ENCODE peak calls at places on chromosomes 1 and 21, in four cellular contexts. V, K, F and I are unnamed samples.

GRCh38 chr21:37631319-37632117 is 264.9 kb downstream of the DYRK1A start:
- DNase-seq in V (no peak), K (peak), F (no peak), I (no peak)

GRCh38 chr21:29117372-29117955 is 13.0 kb upstream of the MAP3K7CL start:
- DNase-seq in V (no peak), K (peak), F (no peak), I (no peak)

GRCh38 chr1:100037665-100038400 is 68.0 kb downstream of the SLC35A3 start:
- DNase-seq in V (peak), K (peak), F (peak), I (peak)

GRCh38 chr1:14855824-14856223 is 257.3 kb downstream of the KAZN start:
- DNase-seq in V (no peak), K (no peak), F (no peak), I (no peak)

GRCh38 chr1:66343569-66344325 is 190.2 kb upstream of the SGIP1 start:
- DNase-seq in V (no peak), K (no peak), F (no peak), I (no peak)

GRCh38 chr1:98792123-98792522 is 130.6 kb downstream of the SNX7 start:
- DNase-seq in V (no peak), K (no peak), F (no peak), I (peak)

GRCh38 chr1:53148123-53148522 is 5.7 kb upstream of the SLC1A7 start:
- DNase-seq in V (no peak), K (no peak), F (no peak), I (no peak)

GRCh38 chr1:54610048-54610447 is 13.3 kb downstream of the FAM151A start:
- DNase-seq in V (no peak), K (no peak), F (no peak), I (no peak)

GRCh38 chr1:46181343-46182260 is 5.3 kb upstream of the P3R3URF start:
- DNase-seq in V (no peak), K (no peak), F (no peak), I (no peak)

GRCh38 chr1:10824821-10825540 is 28.5 kb upstream of the CASZ1 start:
- DNase-seq in V (no peak), K (no peak), F (no peak), I (no peak)

GRCh38 chr1:147785794-147786506 is 25.5 kb upstream of the GJA5 start:
- DNase-seq in V (no peak), K (no peak), F (no peak), I (no peak)

GRCh38 chr21:39854572-39854971 is 12.7 kb upstream of the PCP4 start:
- DNase-seq in V (no peak), K (no peak), F (no peak), I (no peak)

GRCh38 chr1:38334930-38335592 is 288.5 kb upstream of the POU3F1 start:
- DNase-seq in V (peak), K (no peak), F (no peak), I (no peak)

GRCh38 chr1:174883361-174883760 is 116.4 kb upstream of the CACYBP start:
- DNase-seq in V (peak), K (no peak), F (peak), I (no peak)

GRCh38 chr1:171566467-171566866 is 55.6 kb upstream of the MYOCOS start:
- DNase-seq in V (no peak), K (no peak), F (no peak), I (no peak)

GRCh38 chr1:192386051-192386650 is 69.4 kb downstream of the RGS21 start:
- DNase-seq in V (no peak), K (no peak), F (no peak), I (no peak)

GRCh38 chr1:3112526-3112925 is 43.5 kb downstream of the PRDM16 start:
- DNase-seq in V (no peak), K (no peak), F (no peak), I (no peak)

GRCh38 chr1:159829822-159830455 is 3.3 kb downstream of the SLAMF8 start:
- DNase-seq in V (no peak), K (no peak), F (no peak), I (no peak)

GRCh38 chr1:31926252-31926651 is 11.9 kb downstream of the PTP4A2 start:
- DNase-seq in V (no peak), K (no peak), F (no peak), I (no peak)

GRCh38 chr1:112674986-112675727 is 698 bp downstream of the MOV10 start:
- DNase-seq in V (peak), K (no peak), F (peak), I (peak)

DNA sequence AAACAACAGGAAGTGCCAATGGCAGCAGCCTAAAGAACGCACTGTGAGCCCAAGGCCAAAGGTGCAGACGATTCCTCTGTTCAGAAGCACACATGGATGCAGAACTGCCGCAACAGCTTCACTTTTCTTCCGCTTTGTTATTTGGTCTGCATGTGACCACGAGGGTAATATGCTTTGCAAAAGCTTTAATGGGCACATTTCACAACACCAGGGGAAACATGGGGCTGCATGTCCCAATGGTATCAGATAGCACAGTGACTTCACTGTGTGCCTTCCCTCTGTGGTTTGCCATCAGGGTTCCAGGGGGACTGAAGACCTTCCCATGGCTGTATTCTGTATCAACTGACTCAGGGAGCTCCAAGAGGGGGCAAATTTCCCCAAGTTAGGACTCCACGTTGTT is 28.3 kb downstream of the THAP3 start:
- DNase-seq in V (no peak), K (no peak), F (no peak), I (no peak)
- TF ChIP-seq ZBTB33 in V (no peak), K (no peak), F (no peak), I (no peak)

GRCh38 chr1:198467907-198468306 is 72.6 kb downstream of the ATP6V1G3 start:
- DNase-seq in V (no peak), K (no peak), F (no peak), I (no peak)

GRCh38 chr1:198462365-198463025 is 78.0 kb downstream of the ATP6V1G3 start:
- DNase-seq in V (no peak), K (no peak), F (no peak), I (no peak)

GRCh38 chr1:198467342-198467741 is 73.1 kb downstream of the ATP6V1G3 start:
- DNase-seq in V (no peak), K (no peak), F (no peak), I (no peak)

GRCh38 chr1:198463709-198464108 is 76.8 kb downstream of the ATP6V1G3 start:
- DNase-seq in V (no peak), K (no peak), F (no peak), I (no peak)

GRCh38 chr1:198465201-198466144 is 75.0 kb downstream of the ATP6V1G3 start:
- DNase-seq in V (peak), K (no peak), F (peak), I (peak)
- TF ChIP-seq NFIC in V (no peak), K (no peak), F (no peak), I (no peak)

DNA sequence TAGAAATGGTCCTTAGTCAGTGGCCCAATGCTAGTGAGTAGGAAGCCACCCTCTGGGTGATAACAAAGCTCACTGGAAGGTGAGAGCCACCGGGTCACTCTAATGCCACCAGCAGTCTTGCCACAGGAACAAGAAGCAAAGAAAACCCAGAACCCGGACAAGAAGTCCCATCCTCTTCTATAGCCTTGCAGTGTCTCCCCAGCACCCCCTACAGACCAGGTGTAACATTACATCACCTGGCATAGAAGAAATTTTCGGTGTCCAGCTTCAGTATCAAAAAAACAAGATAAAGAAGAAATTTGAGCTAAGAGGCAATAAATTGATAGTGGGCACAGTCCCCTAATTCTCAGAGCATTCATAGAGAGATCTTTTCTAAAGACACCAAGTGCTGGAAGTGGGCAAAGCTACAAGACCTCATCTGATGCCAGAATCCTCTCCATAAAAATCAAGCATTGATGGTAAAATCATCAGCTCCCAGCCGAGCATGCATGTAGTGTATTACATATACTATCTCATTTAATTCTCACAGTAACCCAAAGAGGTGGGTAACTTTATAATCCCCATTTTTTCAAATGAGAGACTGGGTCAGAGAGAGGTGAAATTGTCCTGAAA is 491.0 kb downstream of the MATN1 start:
- DNase-seq in V (peak), K (no peak), F (peak), I (no peak)
- TF ChIP-seq ZBTB33 in V (no peak), K (no peak), F (no peak), I (no peak)

DNA sequence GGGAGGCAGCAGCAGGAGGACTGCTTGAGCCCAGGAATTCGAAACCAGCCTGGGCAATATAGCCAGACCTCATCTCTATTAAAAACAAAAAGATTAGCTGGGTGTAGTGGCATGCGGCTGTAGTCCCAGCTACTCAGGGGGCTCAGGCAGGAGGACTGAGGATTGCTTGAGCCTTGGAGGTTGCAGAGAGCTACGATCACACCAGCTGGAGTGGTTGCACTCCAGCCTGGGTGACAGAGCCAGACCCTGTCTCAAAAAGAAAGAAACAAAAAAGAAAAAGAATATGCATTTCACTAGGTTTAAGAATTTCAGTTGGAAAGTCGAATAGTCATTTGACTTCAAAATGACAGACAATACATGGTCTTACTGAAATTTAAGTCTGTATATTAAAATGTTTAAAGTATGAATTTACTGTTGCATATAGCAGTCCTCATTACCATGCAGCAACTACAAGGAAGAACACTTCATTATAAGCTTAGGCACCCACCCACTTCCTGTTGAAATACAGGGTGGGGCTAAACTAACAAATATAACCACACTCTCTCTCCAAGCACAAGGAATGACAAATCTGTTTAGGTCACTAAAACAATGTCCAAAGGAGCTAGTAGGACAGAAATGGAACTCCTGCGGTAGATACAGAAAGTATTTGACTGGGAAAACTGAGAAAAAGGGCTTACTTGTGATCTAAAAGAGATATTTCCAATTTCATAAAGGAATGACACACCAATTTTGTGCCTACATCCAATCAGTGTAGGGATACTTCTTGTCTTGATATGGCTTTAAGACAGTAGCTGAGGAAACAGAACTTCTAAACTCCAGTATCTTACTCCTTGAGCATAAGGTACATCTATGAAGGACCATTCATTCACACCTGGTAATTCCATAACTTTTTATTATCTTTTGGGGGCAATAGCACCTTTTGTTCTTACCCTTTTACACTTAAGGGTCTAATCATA is 44.1 kb downstream of the GPR3 start:
- DNase-seq in V (peak), K (no peak), F (peak), I (no peak)
- TF ChIP-seq NFIC in V (no peak), K (no peak), F (no peak), I (no peak)

GRCh38 chr1:36665478-36666080 is 182.9 kb upstream of the CSF3R start:
- DNase-seq in V (no peak), K (no peak), F (no peak), I (no peak)
- TF ChIP-seq ZBTB33 in V (no peak), K (no peak), F (no peak), I (no peak)

DNA sequence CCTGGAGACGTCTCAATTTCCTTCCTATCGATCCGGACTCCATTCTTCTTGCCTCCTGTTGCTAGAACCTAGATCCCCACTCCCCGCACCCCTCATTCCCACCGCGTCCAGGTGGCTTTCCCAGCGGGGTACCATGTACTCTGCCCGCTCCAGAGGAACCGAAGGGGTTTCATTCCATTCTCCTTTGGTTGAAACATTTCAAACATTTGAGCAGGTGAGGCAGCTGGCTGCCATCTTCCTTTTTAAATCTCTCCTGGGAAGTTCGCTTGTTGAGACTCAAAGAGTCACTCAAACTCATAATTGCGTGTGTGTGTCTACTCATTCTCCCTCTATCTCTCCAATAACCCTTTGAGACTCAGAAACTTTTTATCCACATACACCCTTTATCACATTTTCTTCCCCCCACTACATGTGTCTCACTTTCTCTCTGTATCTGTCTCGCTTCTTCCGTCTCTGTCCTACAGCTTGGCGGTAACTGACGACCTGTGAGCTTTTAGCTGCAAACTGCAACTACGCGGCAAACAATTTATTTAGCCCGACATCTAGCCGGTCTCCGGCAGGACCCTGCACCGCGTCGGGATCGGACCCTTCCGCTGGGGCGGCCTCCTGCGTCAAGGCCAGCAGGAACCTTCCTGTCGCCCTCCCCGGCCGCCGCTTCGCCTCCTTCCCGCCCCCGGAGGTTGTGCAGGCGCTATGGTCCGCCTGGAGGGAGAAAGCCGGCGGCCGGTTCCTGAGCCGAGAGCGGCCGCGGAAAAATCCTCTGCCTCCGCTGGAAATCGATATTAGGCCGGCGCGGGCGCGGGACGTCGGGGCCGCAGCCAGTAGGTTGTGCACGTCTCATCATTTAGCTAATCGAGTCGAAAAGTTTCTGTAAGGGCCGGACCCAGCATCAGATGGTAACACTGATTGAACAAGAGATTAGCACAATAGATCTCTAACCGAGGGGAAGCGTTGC is 3.0 kb upstream of the FOXD3 start:
- DNase-seq in V (no peak), K (no peak), F (no peak), I (peak)
- TF ChIP-seq NFIC in V (no peak), K (no peak), F (no peak), I (no peak)